ENCODE peak calls at places on chromosomes 13 and 19, in seven cellular contexts. One of them, this sample, is unnamed.

GRCh38 chr19:47499371-47499770 is 15.4 kb upstream of the KPTN start:
- DNase-seq in esophagus squamous epithelium: no peak
- DNase-seq in OCI-LY7: no peak
- DNase-seq in endodermal cell: no peak
- DNase-seq in adrenal gland: no peak
- DNase-seq in PC-9: no peak
- DNase-seq in thyroid gland: no peak
- DNase-seq in this sample: no peak

GRCh38 chr19:55080121-55080914 is 4.6 kb downstream of the EPS8L1 start:
- DNase-seq in esophagus squamous epithelium: no peak
- DNase-seq in OCI-LY7: peak
- DNase-seq in endodermal cell: peak
- DNase-seq in adrenal gland: peak
- DNase-seq in PC-9: no peak
- DNase-seq in thyroid gland: peak
- DNase-seq in this sample: no peak

GRCh38 chr13:112466132-112467025 is 90.2 kb downstream of the SPACA7 start:
- DNase-seq in esophagus squamous epithelium: no peak
- DNase-seq in OCI-LY7: no peak
- DNase-seq in endodermal cell: no peak
- DNase-seq in adrenal gland: no peak
- DNase-seq in PC-9: no peak
- DNase-seq in thyroid gland: no peak
- DNase-seq in this sample: no peak

GRCh38 chr13:97116754-97117153 is 105.4 kb upstream of the MBNL2 start:
- DNase-seq in esophagus squamous epithelium: no peak
- DNase-seq in OCI-LY7: no peak
- DNase-seq in endodermal cell: peak
- DNase-seq in adrenal gland: peak
- DNase-seq in PC-9: peak
- DNase-seq in thyroid gland: peak
- DNase-seq in this sample: no peak

GRCh38 chr19:10018219-10018618 is 4.9 kb downstream of the RDH8 start:
- DNase-seq in esophagus squamous epithelium: no peak
- DNase-seq in OCI-LY7: no peak
- DNase-seq in endodermal cell: no peak
- DNase-seq in adrenal gland: no peak
- DNase-seq in PC-9: no peak
- DNase-seq in thyroid gland: no peak
- DNase-seq in this sample: no peak

GRCh38 chr13:21048901-21049655 is 12.3 kb downstream of the LATS2 start:
- DNase-seq in esophagus squamous epithelium: no peak
- DNase-seq in OCI-LY7: no peak
- DNase-seq in endodermal cell: no peak
- DNase-seq in adrenal gland: peak
- DNase-seq in PC-9: no peak
- DNase-seq in thyroid gland: peak
- DNase-seq in this sample: no peak

GRCh38 chr13:35157143-35157755 is 215.2 kb downstream of the NBEA start:
- DNase-seq in esophagus squamous epithelium: no peak
- DNase-seq in OCI-LY7: peak
- DNase-seq in endodermal cell: peak
- DNase-seq in adrenal gland: no peak
- DNase-seq in PC-9: no peak
- DNase-seq in thyroid gland: peak
- DNase-seq in this sample: no peak

GRCh38 chr19:15701757-15702589 is 25.9 kb upstream of the OR10H2 start:
- DNase-seq in esophagus squamous epithelium: no peak
- DNase-seq in OCI-LY7: no peak
- DNase-seq in endodermal cell: no peak
- DNase-seq in adrenal gland: no peak
- DNase-seq in PC-9: peak
- DNase-seq in thyroid gland: no peak
- DNase-seq in this sample: no peak

GRCh38 chr13:106230450-106230849 is 305.0 kb downstream of the EFNB2 start:
- DNase-seq in esophagus squamous epithelium: no peak
- DNase-seq in OCI-LY7: no peak
- DNase-seq in endodermal cell: no peak
- DNase-seq in adrenal gland: no peak
- DNase-seq in PC-9: peak
- DNase-seq in thyroid gland: no peak
- DNase-seq in this sample: peak

GRCh38 chr19:55526216-55527196 is 10.4 kb downstream of the SBK2 start:
- DNase-seq in esophagus squamous epithelium: no peak
- DNase-seq in OCI-LY7: no peak
- DNase-seq in endodermal cell: peak
- DNase-seq in adrenal gland: peak
- DNase-seq in PC-9: peak
- DNase-seq in thyroid gland: peak
- DNase-seq in this sample: no peak

GRCh38 chr19:42568006-42568405 is 26.7 kb downstream of the CEACAM8 start:
- DNase-seq in esophagus squamous epithelium: no peak
- DNase-seq in OCI-LY7: no peak
- DNase-seq in endodermal cell: no peak
- DNase-seq in adrenal gland: no peak
- DNase-seq in PC-9: no peak
- DNase-seq in thyroid gland: no peak
- DNase-seq in this sample: no peak

GRCh38 chr13:87172166-87172825 is 498.9 kb upstream of the SLITRK5 start:
- DNase-seq in esophagus squamous epithelium: no peak
- DNase-seq in OCI-LY7: no peak
- DNase-seq in endodermal cell: peak
- DNase-seq in adrenal gland: no peak
- DNase-seq in PC-9: no peak
- DNase-seq in thyroid gland: no peak
- DNase-seq in this sample: no peak

GRCh38 chr19:46992699-46993535 is 26.7 kb upstream of the NPAS1 start:
- DNase-seq in esophagus squamous epithelium: no peak
- DNase-seq in OCI-LY7: no peak
- DNase-seq in endodermal cell: peak
- DNase-seq in adrenal gland: peak
- DNase-seq in PC-9: no peak
- DNase-seq in thyroid gland: no peak
- DNase-seq in this sample: no peak

GRCh38 chr13:47396915-47397314 is 500.1 kb upstream of the HTR2A start:
- DNase-seq in esophagus squamous epithelium: no peak
- DNase-seq in OCI-LY7: no peak
- DNase-seq in endodermal cell: no peak
- DNase-seq in adrenal gland: no peak
- DNase-seq in PC-9: no peak
- DNase-seq in thyroid gland: no peak
- DNase-seq in this sample: no peak

GRCh38 chr13:70502944-70503343 is 394.7 kb upstream of the KLHL1 start:
- DNase-seq in esophagus squamous epithelium: no peak
- DNase-seq in OCI-LY7: no peak
- DNase-seq in endodermal cell: peak
- DNase-seq in adrenal gland: no peak
- DNase-seq in PC-9: no peak
- DNase-seq in thyroid gland: no peak
- DNase-seq in this sample: no peak

GRCh38 chr13:71979616-71980015 is 112.6 kb upstream of the DACH1 start:
- DNase-seq in esophagus squamous epithelium: no peak
- DNase-seq in OCI-LY7: peak
- DNase-seq in endodermal cell: peak
- DNase-seq in adrenal gland: no peak
- DNase-seq in PC-9: no peak
- DNase-seq in thyroid gland: no peak
- DNase-seq in this sample: no peak

GRCh38 chr19:37655689-37656491 is 625 bp upstream of the ZFP30 start:
- DNase-seq in esophagus squamous epithelium: peak
- DNase-seq in OCI-LY7: peak
- DNase-seq in endodermal cell: peak
- DNase-seq in adrenal gland: peak
- DNase-seq in PC-9: peak
- DNase-seq in thyroid gland: peak
- DNase-seq in this sample: peak

GRCh38 chr19:39410620-39411005 is 1.9 kb upstream of the PLEKHG2 start:
- DNase-seq in esophagus squamous epithelium: no peak
- DNase-seq in OCI-LY7: no peak
- DNase-seq in endodermal cell: no peak
- DNase-seq in adrenal gland: no peak
- DNase-seq in PC-9: peak
- DNase-seq in thyroid gland: no peak
- DNase-seq in this sample: no peak

GRCh38 chr13:29948246-29948645 is 97.8 kb upstream of the UBL3 start:
- DNase-seq in esophagus squamous epithelium: no peak
- DNase-seq in OCI-LY7: no peak
- DNase-seq in endodermal cell: no peak
- DNase-seq in adrenal gland: no peak
- DNase-seq in PC-9: no peak
- DNase-seq in thyroid gland: no peak
- DNase-seq in this sample: no peak

GRCh38 chr13:63010072-63010658 is 1594.5 kb upstream of the PCDH20 start:
- DNase-seq in esophagus squamous epithelium: no peak
- DNase-seq in OCI-LY7: no peak
- DNase-seq in endodermal cell: peak
- DNase-seq in adrenal gland: no peak
- DNase-seq in PC-9: no peak
- DNase-seq in thyroid gland: no peak
- DNase-seq in this sample: no peak

GRCh38 chr13:40672310-40673060 is 6.0 kb upstream of the FOXO1 start:
- DNase-seq in esophagus squamous epithelium: no peak
- DNase-seq in OCI-LY7: no peak
- DNase-seq in endodermal cell: no peak
- DNase-seq in adrenal gland: no peak
- DNase-seq in PC-9: peak
- DNase-seq in thyroid gland: no peak
- DNase-seq in this sample: peak

GRCh38 chr13:26488236-26489028 is 69.1 kb upstream of the WASF3 start:
- DNase-seq in esophagus squamous epithelium: no peak
- DNase-seq in OCI-LY7: no peak
- DNase-seq in endodermal cell: no peak
- DNase-seq in adrenal gland: no peak
- DNase-seq in PC-9: no peak
- DNase-seq in thyroid gland: no peak
- DNase-seq in this sample: no peak

GRCh38 chr13:21637296-21637695 is 33.3 kb upstream of the MICU2 start:
- DNase-seq in esophagus squamous epithelium: no peak
- DNase-seq in OCI-LY7: no peak
- DNase-seq in endodermal cell: no peak
- DNase-seq in adrenal gland: peak
- DNase-seq in PC-9: peak
- DNase-seq in thyroid gland: peak
- DNase-seq in this sample: peak

GRCh38 chr19:7142771-7143170 is 73.3 kb downstream of the ZNF557 start:
- DNase-seq in esophagus squamous epithelium: no peak
- DNase-seq in OCI-LY7: no peak
- DNase-seq in endodermal cell: no peak
- DNase-seq in adrenal gland: peak
- DNase-seq in PC-9: no peak
- DNase-seq in thyroid gland: no peak
- DNase-seq in this sample: no peak

GRCh38 chr19:7138402-7138801 is 68.9 kb downstream of the ZNF557 start:
- DNase-seq in esophagus squamous epithelium: no peak
- DNase-seq in OCI-LY7: no peak
- DNase-seq in endodermal cell: no peak
- DNase-seq in adrenal gland: peak
- DNase-seq in PC-9: no peak
- DNase-seq in thyroid gland: no peak
- DNase-seq in this sample: no peak

GRCh38 chr19:7137120-7137519 is 67.6 kb downstream of the ZNF557 start:
- DNase-seq in esophagus squamous epithelium: no peak
- DNase-seq in OCI-LY7: no peak
- DNase-seq in endodermal cell: no peak
- DNase-seq in adrenal gland: peak
- DNase-seq in PC-9: no peak
- DNase-seq in thyroid gland: no peak
- DNase-seq in this sample: no peak

GRCh38 chr19:7140137-7140536 is 70.6 kb downstream of the ZNF557 start:
- DNase-seq in esophagus squamous epithelium: no peak
- DNase-seq in OCI-LY7: no peak
- DNase-seq in endodermal cell: no peak
- DNase-seq in adrenal gland: no peak
- DNase-seq in PC-9: no peak
- DNase-seq in thyroid gland: no peak
- DNase-seq in this sample: no peak

DNA sequence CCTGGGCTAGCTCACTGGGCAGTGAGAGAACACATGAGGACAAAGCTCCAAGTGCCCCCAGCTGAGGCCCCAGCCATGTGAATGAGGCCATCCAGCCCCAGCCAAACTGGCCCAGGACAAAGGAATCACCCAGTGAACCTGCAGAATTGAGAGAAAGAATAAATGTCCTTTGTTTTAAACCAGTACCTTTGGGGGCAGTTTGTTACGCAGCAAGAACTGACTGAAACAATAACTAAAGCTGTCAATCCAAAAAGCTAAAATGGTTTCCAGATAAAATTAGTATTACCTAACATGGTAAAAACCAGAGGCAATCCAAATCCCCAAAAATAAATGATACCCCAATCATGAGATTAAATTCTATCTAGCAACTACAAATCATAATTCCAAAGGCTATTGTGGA is 69.6 kb downstream of the ZNF557 start:
- DNase-seq in esophagus squamous epithelium: no peak
- DNase-seq in OCI-LY7: no peak
- DNase-seq in endodermal cell: no peak
- DNase-seq in adrenal gland: peak
- DNase-seq in PC-9: no peak
- DNase-seq in thyroid gland: no peak
- DNase-seq in this sample: no peak
- H3K27ac ChIP-seq in esophagus squamous epithelium: no peak
- H3K27ac ChIP-seq in OCI-LY7: no peak
- H3K27ac ChIP-seq in endodermal cell: no peak
- H3K27ac ChIP-seq in adrenal gland: no peak
- H3K27ac ChIP-seq in PC-9: no peak
- H3K27ac ChIP-seq in thyroid gland: no peak
- H3K27ac ChIP-seq in this sample: no peak

GRCh38 chr13:43564941-43565340 is 221.8 kb downstream of the ENOX1 start:
- DNase-seq in esophagus squamous epithelium: no peak
- DNase-seq in OCI-LY7: no peak
- DNase-seq in endodermal cell: no peak
- DNase-seq in adrenal gland: no peak
- DNase-seq in PC-9: no peak
- DNase-seq in thyroid gland: no peak
- DNase-seq in this sample: no peak
- H3K27ac ChIP-seq in esophagus squamous epithelium: no peak
- H3K27ac ChIP-seq in OCI-LY7: no peak
- H3K27ac ChIP-seq in endodermal cell: no peak
- H3K27ac ChIP-seq in adrenal gland: no peak
- H3K27ac ChIP-seq in PC-9: no peak
- H3K27ac ChIP-seq in thyroid gland: no peak
- H3K27ac ChIP-seq in this sample: no peak

GRCh38 chr19:19171821-19172532 is 1.9 kb upstream of the MEF2B start:
- DNase-seq in esophagus squamous epithelium: no peak
- DNase-seq in OCI-LY7: peak
- DNase-seq in endodermal cell: no peak
- DNase-seq in adrenal gland: no peak
- DNase-seq in PC-9: no peak
- DNase-seq in thyroid gland: no peak
- DNase-seq in this sample: no peak
- H3K27ac ChIP-seq in esophagus squamous epithelium: no peak
- H3K27ac ChIP-seq in OCI-LY7: peak
- H3K27ac ChIP-seq in endodermal cell: no peak
- H3K27ac ChIP-seq in adrenal gland: no peak
- H3K27ac ChIP-seq in PC-9: peak
- H3K27ac ChIP-seq in thyroid gland: no peak
- H3K27ac ChIP-seq in this sample: no peak

DNA sequence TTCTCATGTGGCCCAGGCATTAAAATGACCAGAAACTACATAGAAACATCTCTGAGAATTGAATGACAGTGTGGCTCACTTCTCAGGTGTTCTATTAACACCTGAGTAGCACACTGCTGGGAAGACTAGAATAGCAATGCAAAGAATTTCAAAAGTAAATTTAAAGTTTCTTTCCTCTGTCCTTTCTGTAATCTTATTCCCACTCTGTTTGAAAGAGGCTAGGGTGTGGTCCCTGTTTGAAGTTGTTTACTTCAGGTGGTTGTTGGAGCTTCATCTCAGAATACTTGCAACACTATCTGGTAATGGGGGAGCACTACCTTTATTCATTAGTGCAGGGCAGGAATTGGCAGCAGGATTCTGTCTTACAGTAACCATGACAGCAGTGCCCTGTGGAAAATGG is 1210.3 kb upstream of the ATXN8OS start:
- DNase-seq in esophagus squamous epithelium: no peak
- DNase-seq in OCI-LY7: no peak
- DNase-seq in endodermal cell: peak
- DNase-seq in adrenal gland: no peak
- DNase-seq in PC-9: no peak
- DNase-seq in thyroid gland: no peak
- DNase-seq in this sample: no peak
- H3K27ac ChIP-seq in esophagus squamous epithelium: no peak
- H3K27ac ChIP-seq in OCI-LY7: no peak
- H3K27ac ChIP-seq in endodermal cell: no peak
- H3K27ac ChIP-seq in adrenal gland: no peak
- H3K27ac ChIP-seq in PC-9: no peak
- H3K27ac ChIP-seq in thyroid gland: no peak
- H3K27ac ChIP-seq in this sample: no peak

This sample was measured in epithelial cell of prostate.